ENCODE peak calls at places on chromosomes 3 and 15, in nine cellular contexts. S is activated CD8-positive, alpha-beta memory T cell treated with anti-CD3 and anti-CD28 coated beads, Interleukin-2, amount 50 U/mL, for 4 hours; W is NCI-H2029 treated with DMSO at 0.1 percent for 48 hours; Q is HT1080; G is skeletal muscle cell; U is omental fat pad; D is iris pigment epithelial cell; Z is A549; X is NB4. T is an unnamed sample.

GRCh38 chr15:48718646-48719045 is 73.1 kb upstream of the FBN1 start:
- DNase-seq in S (no peak), W (no peak), Q (peak; percentile 35), G (no peak), U (no peak), D (peak; percentile 38), Z (no peak), X (no peak), T (no peak)

GRCh38 chr3:49255112-49255511 is 21.9 kb downstream of the C3orf62 start:
- DNase-seq in S (no peak), W (no peak), Q (peak; percentile 37), G (no peak), U (no peak), D (peak; percentile 36), Z (no peak), X (peak; percentile 70), T (no peak)

GRCh38 chr3:156382458-156383346 is 172.2 kb downstream of the SSR3 start:
- DNase-seq in S (no peak), W (no peak), Q (peak; percentile 62), G (no peak), U (no peak), D (peak; percentile 57), Z (peak; percentile 53), X (peak; percentile 40), T (no peak)

GRCh38 chr3:53357457-53357856 is 10.1 kb upstream of the DCP1A start:
- DNase-seq in S (no peak), W (no peak), Q (no peak), G (no peak), U (no peak), D (no peak), Z (no peak), X (peak; percentile 56), T (no peak)

GRCh38 chr3:188776447-188776846 is 395.3 kb upstream of the TPRG1 start:
- DNase-seq in S (no peak), W (no peak), Q (peak; percentile 68), G (no peak), U (no peak), D (peak; percentile 55), Z (no peak), X (no peak), T (peak; percentile 60)

GRCh38 chr3:177466076-177466475 is 268.8 kb upstream of the TBL1XR1 start:
- DNase-seq in S (no peak), W (no peak), Q (no peak), G (no peak), U (no peak), D (peak; percentile 52), Z (no peak), X (no peak), T (no peak)

GRCh38 chr3:114481113-114481512 is 187.3 kb downstream of the TIGIT start:
- DNase-seq in S (no peak), W (no peak), Q (no peak), G (no peak), U (no peak), D (peak; percentile 37), Z (no peak), X (no peak), T (no peak)

GRCh38 chr3:111669926-111670630 is 74.9 kb upstream of the ZBED2 start:
- DNase-seq in S (no peak), W (no peak), Q (peak; percentile 93), G (no peak), U (no peak), D (peak; percentile 71), Z (no peak), X (no peak), T (no peak)

GRCh38 chr3:189389346-189389745 is 217.6 kb downstream of the TPRG1 start:
- DNase-seq in S (no peak), W (no peak), Q (peak; percentile 15), G (no peak), U (no peak), D (no peak), Z (no peak), X (peak; percentile 10), T (peak; percentile 46)

T was measured in astrocyte of the cerebellum.